ENCODE peak calls at places on chromosomes 12 and 14, in five cellular contexts. B is SK-N-SH; P is suprapubic skin; S is sigmoid colon; M is CD4-positive, alpha-beta memory T cell. O is an unnamed sample.

GRCh38 chr12:114238808-114239207 is 167.1 kb downstream of the TBX5 start:
- DNase-seq in B (no peak), P (no peak), S (no peak), M (no peak), O (no peak)

GRCh38 chr14:71703477-71703876 is 228.8 kb upstream of the RGS6 start:
- DNase-seq in B (no peak), P (no peak), S (no peak), M (no peak), O (no peak)

GRCh38 chr14:35369701-35370191 is 34.8 kb downstream of the NFKBIA start:
- DNase-seq in B (no peak), P (no peak), S (no peak), M (no peak), O (no peak)

GRCh38 chr12:21546721-21547120 is 20.6 kb downstream of the SPX start:
- DNase-seq in B (no peak), P (no peak), S (no peak), M (no peak), O (no peak)

GRCh38 chr14:91108941-91109611 is 4.8 kb upstream of the DGLUCY start:
- DNase-seq in B (no peak), P (peak; percentile 73), S (peak; percentile 72), M (peak; percentile 35), O (no peak)

GRCh38 chr14:57712698-57713097 is 153.2 kb downstream of the SLC35F4 start:
- DNase-seq in B (no peak), P (no peak), S (no peak), M (no peak), O (no peak)

GRCh38 chr14:53630336-53630735 is 326.3 kb downstream of the BMP4 start:
- DNase-seq in B (peak; percentile 3), P (no peak), S (no peak), M (no peak), O (no peak)

GRCh38 chr14:72544615-72545387 is 349.1 kb downstream of the DPF3 start:
- DNase-seq in B (no peak), P (no peak), S (no peak), M (no peak), O (no peak)

GRCh38 chr14:92501891-92502351 is 11.7 kb upstream of the RIN3 start:
- DNase-seq in B (no peak), P (no peak), S (no peak), M (no peak), O (no peak)

GRCh38 chr14:58151264-58151700 is 731 bp downstream of the ARMH4 start:
- DNase-seq in B (peak; percentile 27), P (no peak), S (no peak), M (peak; percentile 2), O (no peak)

GRCh38 chr14:96037891-96038557 is 1.1 kb upstream of the C14orf132 start:
- DNase-seq in B (peak; percentile 38), P (peak; percentile 89), S (peak; percentile 77), M (no peak), O (no peak)

GRCh38 chr12:131314524-131315090 is 360.9 kb downstream of the ADGRD1 start:
- DNase-seq in B (no peak), P (no peak), S (no peak), M (no peak), O (no peak)

GRCh38 chr12:6829532-6830220 is 1.5 kb downstream of the P3H3 start:
- DNase-seq in B (peak; percentile 76), P (no peak), S (no peak), M (no peak), O (no peak)

GRCh38 chr12:111636209-111636928 is 37.3 kb upstream of the ATXN2 start:
- DNase-seq in B (peak; percentile 55), P (peak; percentile 85), S (peak; percentile 90), M (no peak), O (no peak)

GRCh38 chr12:18148961-18149360 is 59.0 kb upstream of the RERGL start:
- DNase-seq in B (no peak), P (no peak), S (no peak), M (no peak), O (no peak)

GRCh38 chr12:80763874-80764273 is 47.2 kb downstream of the MYF5 start:
- DNase-seq in B (peak; percentile 4), P (no peak), S (no peak), M (no peak), O (no peak)

GRCh38 chr14:67420102-67420739 is 8.3 kb upstream of the PLEK2 start:
- DNase-seq in B (no peak), P (no peak), S (peak; percentile 38), M (peak; percentile 19), O (no peak)

GRCh38 chr14:90999299-90999698 is 61.1 kb downstream of the RPS6KA5 start:
- DNase-seq in B (no peak), P (no peak), S (peak; percentile 72), M (no peak), O (no peak)

GRCh38 chr12:105860556-105861207 is 278.1 kb downstream of the NUAK1 start:
- DNase-seq in B (no peak), P (no peak), S (no peak), M (no peak), O (no peak)

GRCh38 chr12:121793501-121793835 is at the start of gene RHOF:
- DNase-seq in B (peak; percentile 83), P (no peak), S (no peak), M (no peak), O (peak; percentile 94)

GRCh38 chr12:108399514-108399913 is 60.4 kb upstream of the CMKLR1 start:
- DNase-seq in B (no peak), P (peak; percentile 76), S (peak; percentile 93), M (no peak), O (no peak)

GRCh38 chr12:76024102-76024781 is 7.3 kb downstream of the PHLDA1 start:
- DNase-seq in B (no peak), P (no peak), S (no peak), M (no peak), O (no peak)

GRCh38 chr14:35351497-35351896 is 53.1 kb downstream of the NFKBIA start:
- DNase-seq in B (no peak), P (no peak), S (peak; percentile 7), M (no peak), O (no peak)

GRCh38 chr14:90140956-90141316 is 79.1 kb downstream of the KCNK13 start:
- DNase-seq in B (no peak), P (no peak), S (no peak), M (no peak), O (no peak)

GRCh38 chr12:48788852-48789775 is at the start of gene ADCY6:
- DNase-seq in B (peak; percentile 96), P (peak; percentile 87), S (peak; percentile 91), M (peak; percentile 8), O (peak; percentile 81)

DNA sequence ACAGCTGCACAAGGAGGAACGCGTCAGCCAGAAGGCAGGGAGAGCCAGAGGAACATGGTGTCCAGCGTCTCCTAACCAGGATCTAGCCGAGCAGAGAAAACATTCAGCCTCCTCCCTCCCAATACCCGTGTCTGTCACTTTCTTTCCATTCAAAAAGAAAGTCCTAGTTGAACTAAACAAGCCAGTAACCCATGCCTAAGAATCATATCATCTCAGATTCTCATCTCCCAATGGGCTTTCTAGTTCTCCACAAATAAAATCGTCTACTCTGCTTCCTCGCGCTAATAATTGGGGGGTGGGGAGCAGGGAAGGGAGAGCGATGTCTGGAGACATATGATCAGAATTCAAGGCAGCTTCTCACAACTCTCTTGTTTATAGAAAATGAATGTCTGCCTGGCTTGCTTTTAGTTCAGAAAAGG is 7.4 kb downstream of the NKX2-1 start:
- DNase-seq in B (peak; percentile 2), P (no peak), S (no peak), M (no peak), O (no peak)
- H3K27me3 ChIP-seq in B (peaks cover 94% of the 10 kb centered on the region), P (peaks cover 99% of the 10 kb centered on the region), S (peaks cover 85% of the 10 kb centered on the region), M (peaks cover 31% of the 10 kb centered on the region), O (peaks cover 91% of the 10 kb centered on the region)

GRCh38 chr12:54024127-54024526 is 4.1 kb upstream of the HOXC6 start:
- DNase-seq in B (no peak), P (no peak), S (no peak), M (no peak), O (no peak)
- H3K27me3 ChIP-seq in B (no peaks in the 10 kb centered on the region), P (peaks cover 20% of the 10 kb centered on the region), S (peaks cover 100% of the 10 kb centered on the region), M (peaks cover 57% of the 10 kb centered on the region), O (peaks cover 100% of the 10 kb centered on the region)

GRCh38 chr12:102971227-102971626 is 13.8 kb downstream of the ASCL1 start:
- DNase-seq in B (no peak), P (no peak), S (no peak), M (no peak), O (no peak)
- H3K27me3 ChIP-seq in B (no peaks in the 10 kb centered on the region), P (peaks cover 25% of the 10 kb centered on the region), S (peaks cover 3% of the 10 kb centered on the region), M (no peaks in the 10 kb centered on the region), O (no peaks in the 10 kb centered on the region)

GRCh38 chr12:57734586-57734985 is 4.0 kb downstream of the AGAP2 start:
- DNase-seq in B (no peak), P (peak; percentile 19), S (no peak), M (no peak), O (no peak)

GRCh38 chr12:57736743-57737466 is 1.6 kb downstream of the AGAP2 start:
- DNase-seq in B (no peak), P (no peak), S (no peak), M (no peak), O (no peak)

GRCh38 chr12:57735952-57736742 is 2.4 kb downstream of the AGAP2 start:
- DNase-seq in B (peak; percentile 87), P (no peak), S (no peak), M (no peak), O (peak; percentile 66)

GRCh38 chr12:57733928-57734327 is 4.6 kb downstream of the AGAP2 start:
- DNase-seq in B (no peak), P (peak; percentile 50), S (no peak), M (no peak), O (peak; percentile 54)

DNA sequence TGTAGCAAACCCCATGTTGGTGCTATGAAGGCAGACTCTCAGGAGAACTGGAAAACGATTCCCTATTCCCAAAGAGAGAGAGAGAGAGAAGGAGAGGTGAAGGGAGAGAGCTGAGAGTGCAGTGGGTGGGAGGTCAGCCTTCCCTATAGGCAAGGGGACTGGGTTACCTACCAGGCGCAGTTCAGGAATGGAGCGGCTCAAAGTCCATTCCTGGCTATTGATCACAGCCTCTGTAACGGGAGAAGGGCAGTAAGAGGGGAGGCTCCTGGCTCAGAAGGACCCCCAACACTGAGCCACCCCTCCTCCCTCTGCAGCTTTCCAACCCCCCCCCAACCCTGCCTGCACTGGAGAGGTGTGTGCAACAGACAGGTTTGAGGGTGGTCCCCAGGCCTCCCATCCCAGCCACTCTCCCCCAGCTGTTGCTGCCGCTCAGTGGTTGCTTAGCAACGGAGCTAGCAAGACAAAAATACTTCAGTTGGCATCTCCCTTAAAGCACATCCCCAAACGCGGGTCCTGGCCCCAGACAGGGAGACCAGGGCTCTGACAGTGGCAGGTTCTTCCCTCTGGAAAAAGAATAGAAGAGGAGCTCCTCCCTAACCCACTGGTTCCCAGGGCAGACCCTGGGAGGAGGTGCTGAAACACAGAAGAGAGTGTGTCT is 3.2 kb downstream of the AGAP2 start:
- DNase-seq in B (peak; percentile 61), P (peak; percentile 57), S (no peak), M (no peak), O (peak; percentile 36)
- H3K27me3 ChIP-seq in B (no peaks in the 10 kb centered on the region), P (peaks cover 66% of the 10 kb centered on the region), S (peaks cover 64% of the 10 kb centered on the region), M (no peaks in the 10 kb centered on the region), O (peaks cover 48% of the 10 kb centered on the region)

GRCh38 chr12:5000204-5000603 is 43.5 kb upstream of the KCNA5 start:
- DNase-seq in B (no peak), P (no peak), S (no peak), M (no peak), O (no peak)

GRCh38 chr12:4996714-4997113 is 47.0 kb upstream of the KCNA5 start:
- DNase-seq in B (no peak), P (no peak), S (no peak), M (no peak), O (no peak)

GRCh38 chr12:4994622-4995021 is 49.1 kb upstream of the KCNA5 start:
- DNase-seq in B (no peak), P (no peak), S (no peak), M (no peak), O (no peak)

GRCh38 chr12:5000658-5001390 is 42.9 kb upstream of the KCNA5 start:
- DNase-seq in B (no peak), P (no peak), S (no peak), M (no peak), O (no peak)

GRCh38 chr12:4997939-4998338 is 45.7 kb upstream of the KCNA5 start:
- DNase-seq in B (no peak), P (no peak), S (peak; percentile 79), M (no peak), O (no peak)
- H3K27me3 ChIP-seq in B (peaks cover 23% of the 10 kb centered on the region), P (peaks cover 25% of the 10 kb centered on the region), S (no peaks in the 10 kb centered on the region), M (no peaks in the 10 kb centered on the region), O (peaks cover 71% of the 10 kb centered on the region)

O was measured in left lung.